ENCODE peak calls at places on chromosomes 1 and 21, in seven cellular contexts. One of them, this sample, is unnamed.

GRCh38 chr1:101410048-101410878 is 173.4 kb downstream of the S1PR1 start:
- DNase-seq in effector memory CD8-positive, alpha-beta T cell: no peak
- DNase-seq in heart right ventricle: no peak
- DNase-seq in NCI-H1694 treated with DMSO at 0.1 percent for 48 hours: no peak
- DNase-seq in neural progenitor cell: no peak
- DNase-seq in islet precursor cell: no peak
- DNase-seq in hippocampal formation: no peak
- DNase-seq in this sample: no peak

GRCh38 chr1:26280333-26281042 is 602 bp downstream of the SH3BGRL3 start:
- DNase-seq in neural progenitor cell: no peak
- DNase-seq in hippocampal formation: no peak
- DNase-seq in islet precursor cell: peak
- DNase-seq in heart right ventricle: no peak
- DNase-seq in effector memory CD8-positive, alpha-beta T cell: no peak
- DNase-seq in NCI-H1694 treated with DMSO at 0.1 percent for 48 hours: no peak
- DNase-seq in this sample: peak

GRCh38 chr1:19734472-19734999 is 65.2 kb downstream of the TMCO4 start:
- DNase-seq in heart right ventricle: no peak
- DNase-seq in hippocampal formation: no peak
- DNase-seq in NCI-H1694 treated with DMSO at 0.1 percent for 48 hours: no peak
- DNase-seq in effector memory CD8-positive, alpha-beta T cell: no peak
- DNase-seq in neural progenitor cell: no peak
- DNase-seq in islet precursor cell: no peak
- DNase-seq in this sample: no peak

GRCh38 chr1:246782120-246782900 is 58.1 kb downstream of the SCCPDH start:
- DNase-seq in effector memory CD8-positive, alpha-beta T cell: no peak
- DNase-seq in islet precursor cell: no peak
- DNase-seq in hippocampal formation: no peak
- DNase-seq in NCI-H1694 treated with DMSO at 0.1 percent for 48 hours: peak
- DNase-seq in heart right ventricle: peak
- DNase-seq in neural progenitor cell: no peak
- DNase-seq in this sample: peak

GRCh38 chr21:41207401-41208388 is 39.7 kb downstream of the BACE2 start:
- DNase-seq in hippocampal formation: peak
- DNase-seq in heart right ventricle: peak
- DNase-seq in NCI-H1694 treated with DMSO at 0.1 percent for 48 hours: no peak
- DNase-seq in islet precursor cell: no peak
- DNase-seq in neural progenitor cell: no peak
- DNase-seq in effector memory CD8-positive, alpha-beta T cell: no peak
- DNase-seq in this sample: peak

GRCh38 chr21:27480841-27481261 is 514.0 kb upstream of the ADAMTS5 start:
- DNase-seq in islet precursor cell: no peak
- DNase-seq in effector memory CD8-positive, alpha-beta T cell: no peak
- DNase-seq in neural progenitor cell: no peak
- DNase-seq in NCI-H1694 treated with DMSO at 0.1 percent for 48 hours: no peak
- DNase-seq in hippocampal formation: no peak
- DNase-seq in heart right ventricle: no peak
- DNase-seq in this sample: no peak

GRCh38 chr1:226110249-226111108 is 48.0 kb downstream of the H3-3A start:
- DNase-seq in islet precursor cell: peak
- DNase-seq in neural progenitor cell: peak
- DNase-seq in hippocampal formation: peak
- DNase-seq in heart right ventricle: peak
- DNase-seq in NCI-H1694 treated with DMSO at 0.1 percent for 48 hours: peak
- DNase-seq in effector memory CD8-positive, alpha-beta T cell: peak
- DNase-seq in this sample: peak

GRCh38 chr1:53625049-53625448 is 113.9 kb downstream of the GLIS1 start:
- DNase-seq in hippocampal formation: no peak
- DNase-seq in heart right ventricle: no peak
- DNase-seq in neural progenitor cell: no peak
- DNase-seq in effector memory CD8-positive, alpha-beta T cell: no peak
- DNase-seq in NCI-H1694 treated with DMSO at 0.1 percent for 48 hours: no peak
- DNase-seq in islet precursor cell: no peak
- DNase-seq in this sample: no peak

GRCh38 chr1:66450847-66451246 is 83.1 kb upstream of the SGIP1 start:
- DNase-seq in neural progenitor cell: no peak
- DNase-seq in islet precursor cell: no peak
- DNase-seq in heart right ventricle: no peak
- DNase-seq in hippocampal formation: no peak
- DNase-seq in NCI-H1694 treated with DMSO at 0.1 percent for 48 hours: no peak
- DNase-seq in effector memory CD8-positive, alpha-beta T cell: no peak
- DNase-seq in this sample: no peak

GRCh38 chr1:234611153-234611798 is 1.3 kb upstream of the IRF2BP2 start:
- DNase-seq in hippocampal formation: no peak
- DNase-seq in heart right ventricle: no peak
- DNase-seq in effector memory CD8-positive, alpha-beta T cell: peak
- DNase-seq in neural progenitor cell: peak
- DNase-seq in islet precursor cell: no peak
- DNase-seq in NCI-H1694 treated with DMSO at 0.1 percent for 48 hours: peak
- DNase-seq in this sample: peak

GRCh38 chr1:206953126-206953525 is 6.9 kb upstream of the PIGR start:
- DNase-seq in effector memory CD8-positive, alpha-beta T cell: no peak
- DNase-seq in NCI-H1694 treated with DMSO at 0.1 percent for 48 hours: no peak
- DNase-seq in heart right ventricle: no peak
- DNase-seq in neural progenitor cell: no peak
- DNase-seq in islet precursor cell: no peak
- DNase-seq in hippocampal formation: no peak
- DNase-seq in this sample: no peak

GRCh38 chr1:39380036-39380435 is 111.4 kb upstream of the BMP8A start:
- DNase-seq in NCI-H1694 treated with DMSO at 0.1 percent for 48 hours: no peak
- DNase-seq in effector memory CD8-positive, alpha-beta T cell: no peak
- DNase-seq in neural progenitor cell: no peak
- DNase-seq in hippocampal formation: no peak
- DNase-seq in heart right ventricle: no peak
- DNase-seq in islet precursor cell: no peak
- DNase-seq in this sample: no peak

GRCh38 chr1:52792002-52792401 is 50.6 kb upstream of the ZYG11A start:
- DNase-seq in effector memory CD8-positive, alpha-beta T cell: no peak
- DNase-seq in heart right ventricle: no peak
- DNase-seq in neural progenitor cell: no peak
- DNase-seq in hippocampal formation: no peak
- DNase-seq in NCI-H1694 treated with DMSO at 0.1 percent for 48 hours: no peak
- DNase-seq in islet precursor cell: no peak
- DNase-seq in this sample: no peak

GRCh38 chr1:86061660-86062059 is 94.9 kb downstream of the COL24A1 start:
- DNase-seq in effector memory CD8-positive, alpha-beta T cell: no peak
- DNase-seq in neural progenitor cell: no peak
- DNase-seq in hippocampal formation: no peak
- DNase-seq in NCI-H1694 treated with DMSO at 0.1 percent for 48 hours: no peak
- DNase-seq in heart right ventricle: no peak
- DNase-seq in islet precursor cell: no peak
- DNase-seq in this sample: no peak

GRCh38 chr1:53375440-53375839 is 47.6 kb upstream of the LRP8 start:
- DNase-seq in NCI-H1694 treated with DMSO at 0.1 percent for 48 hours: peak
- DNase-seq in islet precursor cell: peak
- DNase-seq in hippocampal formation: no peak
- DNase-seq in neural progenitor cell: no peak
- DNase-seq in heart right ventricle: no peak
- DNase-seq in effector memory CD8-positive, alpha-beta T cell: no peak
- DNase-seq in this sample: no peak

GRCh38 chr1:15500184-15500958 is 23.6 kb downstream of the CASP9 start:
- DNase-seq in neural progenitor cell: no peak
- DNase-seq in hippocampal formation: no peak
- DNase-seq in NCI-H1694 treated with DMSO at 0.1 percent for 48 hours: no peak
- DNase-seq in heart right ventricle: no peak
- DNase-seq in effector memory CD8-positive, alpha-beta T cell: no peak
- DNase-seq in islet precursor cell: peak
- DNase-seq in this sample: no peak

GRCh38 chr1:109133815-109134214 is 19.9 kb downstream of the ELAPOR1 start:
- DNase-seq in hippocampal formation: peak
- DNase-seq in neural progenitor cell: no peak
- DNase-seq in islet precursor cell: no peak
- DNase-seq in NCI-H1694 treated with DMSO at 0.1 percent for 48 hours: peak
- DNase-seq in heart right ventricle: peak
- DNase-seq in effector memory CD8-positive, alpha-beta T cell: no peak
- DNase-seq in this sample: peak

GRCh38 chr1:209845405-209845725 is 17.6 kb downstream of the UTP25 start:
- DNase-seq in heart right ventricle: no peak
- DNase-seq in hippocampal formation: no peak
- DNase-seq in islet precursor cell: no peak
- DNase-seq in effector memory CD8-positive, alpha-beta T cell: no peak
- DNase-seq in neural progenitor cell: no peak
- DNase-seq in NCI-H1694 treated with DMSO at 0.1 percent for 48 hours: no peak
- DNase-seq in this sample: no peak

GRCh38 chr1:183276386-183276785 is 90.3 kb downstream of the LAMC2 start:
- DNase-seq in heart right ventricle: no peak
- DNase-seq in hippocampal formation: no peak
- DNase-seq in neural progenitor cell: no peak
- DNase-seq in NCI-H1694 treated with DMSO at 0.1 percent for 48 hours: no peak
- DNase-seq in effector memory CD8-positive, alpha-beta T cell: no peak
- DNase-seq in islet precursor cell: peak
- DNase-seq in this sample: no peak

GRCh38 chr1:162753998-162754585 is 36.4 kb upstream of the HSD17B7 start:
- DNase-seq in neural progenitor cell: no peak
- DNase-seq in heart right ventricle: no peak
- DNase-seq in NCI-H1694 treated with DMSO at 0.1 percent for 48 hours: no peak
- DNase-seq in hippocampal formation: no peak
- DNase-seq in islet precursor cell: no peak
- DNase-seq in effector memory CD8-positive, alpha-beta T cell: no peak
- DNase-seq in this sample: no peak